ENCODE peak calls at places on chromosomes 7 and 10, in five cellular contexts. R is fibroblast of lung, M is H1, P is astrocyte, Y is neural progenitor cell. Q is an unnamed sample. For H3K4me1, the result is how much of the 10 kb centered on the place peaks cover.

GRCh38 chr10:75619636-75620035 is 188.2 kb downstream of the LRMDA start:
- DNase-seq in Y (no peak), P (no peak), R (no peak), M (no peak), Q (no peak)

GRCh38 chr10:95221124-95221523 is 27.1 kb downstream of the ACSM6 start:
- DNase-seq in P (peak), M (no peak), Y (no peak), R (no peak), Q (no peak)

GRCh38 chr10:119166564-119166963 is 1.1 kb upstream of the SFXN4 start:
- DNase-seq in P (no peak), M (no peak), Y (no peak), R (no peak), Q (peak)

GRCh38 chr7:146591976-146592375 is 475.4 kb downstream of the CNTNAP2 start:
- DNase-seq in Y (no peak), M (no peak), R (no peak), P (no peak), Q (no peak)

GRCh38 chr10:70690584-70690983 is 18.3 kb downstream of the ADAMTS14 start:
- DNase-seq in R (no peak), M (no peak), P (no peak), Y (no peak), Q (no peak)

GRCh38 chr10:34804306-34804705 is 10.8 kb downstream of the PARD3 start:
- DNase-seq in R (no peak), Y (no peak), P (peak), M (no peak), Q (no peak)

GRCh38 chr10:34816067-34817002 is 1.2 kb upstream of the PARD3 start:
- DNase-seq in P (no peak), M (no peak), Y (peak), R (peak), Q (peak)

GRCh38 chr10:2897619-2898508 is 169.5 kb upstream of the PFKP start:
- DNase-seq in Y (no peak), P (peak), M (no peak), R (no peak), Q (peak)

GRCh38 chr7:128932862-128933821 is 4.6 kb upstream of the IRF5 start:
- DNase-seq in P (no peak), M (no peak), Y (no peak), R (no peak), Q (no peak)

GRCh38 chr7:121083790-121084251 is 95.3 kb downstream of the CPED1 start:
- DNase-seq in P (peak), M (no peak), R (peak), Y (no peak), Q (peak)

GRCh38 chr7:25409897-25410635 is 181.8 kb upstream of the NPVF start:
- DNase-seq in M (no peak), R (no peak), Y (no peak), P (no peak), Q (no peak)

DNA sequence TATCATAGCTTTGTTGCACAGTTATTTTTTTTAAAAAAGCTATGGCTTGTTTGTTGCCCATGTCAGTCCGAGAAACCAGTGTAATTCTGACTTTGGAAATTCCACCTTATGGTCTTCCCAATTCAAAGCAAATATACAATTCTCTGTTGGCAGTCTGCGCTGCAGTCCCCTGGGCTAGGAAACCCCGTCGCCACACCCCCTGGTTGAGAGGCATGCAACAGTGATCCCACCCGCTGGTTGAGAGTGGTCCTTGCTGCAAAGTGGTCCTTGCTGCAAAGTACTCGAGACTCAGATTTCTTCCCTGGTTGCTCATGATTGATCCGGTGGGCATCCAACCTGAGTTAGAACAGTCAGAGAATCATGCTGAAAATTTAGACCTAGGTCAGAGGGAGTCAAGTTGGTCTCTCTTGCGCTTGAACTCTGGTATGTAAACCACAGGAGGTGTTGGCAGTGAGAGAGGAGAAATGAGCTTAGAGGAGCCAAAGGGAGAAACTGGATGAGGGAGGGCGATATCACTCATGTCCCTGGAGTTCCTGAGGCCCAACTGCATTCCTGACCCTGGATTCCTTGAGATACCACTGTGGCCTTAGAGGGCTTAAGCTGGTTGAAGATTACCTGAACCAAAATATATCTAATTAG is 45.0 kb upstream of the STK17A start:
- DNase-seq in P (peak), Y (no peak), M (no peak), R (peak), Q (no peak)
- H3K4me1 ChIP-seq in P (under half), Y (under half), M (under half), R (under half), Q (under half)

GRCh38 chr7:114928060-114928459 is 6.2 kb downstream of the MDFIC start:
- DNase-seq in Y (no peak), P (no peak), R (no peak), M (no peak), Q (no peak)

GRCh38 chr7:114930107-114930521 is 8.2 kb downstream of the MDFIC start:
- DNase-seq in Y (peak), P (no peak), R (peak), M (no peak), Q (no peak)

GRCh38 chr7:114931656-114932011 is 9.7 kb downstream of the MDFIC start:
- DNase-seq in Y (no peak), M (no peak), P (no peak), R (no peak), Q (no peak)

GRCh38 chr7:114930829-114931655 is 9.1 kb downstream of the MDFIC start:
- DNase-seq in R (peak), P (peak), M (no peak), Y (no peak), Q (no peak)

GRCh38 chr7:114929570-114929969 is 7.7 kb downstream of the MDFIC start:
- DNase-seq in P (no peak), M (no peak), Y (peak), R (no peak), Q (no peak)
- H3K9ac ChIP-seq in P (no peak), M (no peak), Y (no peak), R (no peak), Q (no peak)

GRCh38 chr10:110617455-110618162 is 26.5 kb upstream of the RBM20 start:
- DNase-seq in Y (peak), R (no peak), P (no peak), M (no peak), Q (no peak)

GRCh38 chr10:110618206-110618605 is 25.9 kb upstream of the RBM20 start:
- DNase-seq in Y (no peak), M (no peak), P (no peak), R (no peak), Q (no peak)

GRCh38 chr10:110615057-110615630 is 29.0 kb upstream of the RBM20 start:
- DNase-seq in Y (no peak), P (peak), M (no peak), R (no peak), Q (no peak)

GRCh38 chr10:110613996-110614495 is 30.1 kb upstream of the RBM20 start:
- DNase-seq in R (no peak), Y (no peak), P (no peak), M (no peak), Q (no peak)

GRCh38 chr10:110616493-110617033 is 27.6 kb upstream of the RBM20 start:
- DNase-seq in Y (no peak), R (no peak), M (no peak), P (no peak), Q (no peak)
- H3K4me1 ChIP-seq in Y (under half), R (under half), M (under half), P (under half), Q (under half)

GRCh38 chr7:151261534-151261933 is 13.0 kb upstream of the SMARCD3 start:
- DNase-seq in Y (no peak), M (no peak), R (no peak), P (no peak), Q (no peak)

GRCh38 chr7:151260883-151261282 is 12.4 kb upstream of the SMARCD3 start:
- DNase-seq in R (no peak), Y (no peak), M (no peak), P (no peak), Q (no peak)

GRCh38 chr7:151260471-151260870 is 12.0 kb upstream of the SMARCD3 start:
- DNase-seq in Y (no peak), R (no peak), M (no peak), P (no peak), Q (no peak)

GRCh38 chr7:151265351-151265931 is 16.9 kb upstream of the SMARCD3 start:
- DNase-seq in R (no peak), M (no peak), P (no peak), Y (no peak), Q (no peak)

DNA sequence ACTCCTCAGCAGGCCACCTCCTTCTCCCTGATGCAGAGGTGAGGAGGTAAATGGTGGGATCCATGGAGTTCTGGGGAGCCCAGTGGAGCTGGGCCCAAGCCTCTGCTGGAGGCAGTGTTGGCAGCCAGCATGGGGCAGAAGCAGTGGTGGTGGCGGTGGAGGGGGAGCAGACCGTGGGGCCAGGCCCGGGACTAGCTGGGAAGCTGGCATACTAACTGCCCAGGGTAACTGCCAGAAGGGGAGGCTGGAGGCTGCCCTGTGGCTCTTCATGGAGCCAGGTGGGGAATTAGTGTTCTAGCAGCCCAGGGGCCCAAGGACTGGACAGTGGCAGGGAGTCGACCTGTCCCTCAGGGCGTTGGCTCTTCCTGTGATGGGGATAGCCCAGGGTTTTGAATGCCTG is 16.1 kb upstream of the SMARCD3 start:
- DNase-seq in R (no peak), Y (no peak), M (no peak), P (no peak), Q (no peak)
- H3K9ac ChIP-seq in R (no peak), Y (no peak), M (no peak), P (no peak), Q (no peak)

GRCh38 chr10:89090760-89091455 is 100.3 kb downstream of the FAS start:
- DNase-seq in P (peak), Y (no peak), M (no peak), R (peak), Q (no peak)
- H3K4me1 ChIP-seq in P (under half), Y (under half), M (under half), R (under half), Q (under half)

DNA sequence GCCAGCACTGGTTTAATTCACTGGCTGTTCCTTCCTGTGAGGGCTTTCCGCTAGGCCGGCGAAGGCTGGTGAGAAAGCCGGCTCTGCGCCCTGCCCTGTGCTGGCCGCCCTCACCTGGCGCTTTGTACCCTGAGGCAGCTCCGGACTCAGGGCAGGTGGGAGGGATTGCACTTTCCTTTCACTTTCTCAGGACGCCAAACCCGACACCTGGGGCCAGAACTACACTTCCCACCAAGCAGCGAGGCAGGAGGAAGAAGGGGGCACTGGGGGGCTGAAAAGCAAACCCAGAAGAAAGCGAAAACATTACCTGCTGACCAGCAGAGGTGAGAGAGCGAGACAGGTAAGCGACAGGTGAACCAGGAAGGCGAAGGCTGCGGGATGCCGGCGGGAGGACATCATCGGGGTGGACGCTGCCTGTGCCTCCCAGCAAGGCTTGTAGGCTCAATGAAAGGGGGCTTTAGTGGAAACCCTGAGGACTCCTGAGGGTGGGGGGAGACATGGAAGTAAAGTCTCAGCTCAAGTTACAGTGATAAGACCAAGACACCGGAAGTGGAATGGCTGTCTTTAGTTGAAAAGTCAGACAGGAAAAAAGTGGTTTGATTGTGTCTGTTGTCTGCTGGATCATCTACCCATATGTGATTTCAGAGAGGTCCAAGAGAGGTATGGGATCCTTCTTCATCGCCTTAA is at the start of gene RAB19:
- DNase-seq in R (no peak), Y (peak), M (peak), P (no peak), Q (no peak)
- H3K9ac ChIP-seq in R (no peak), Y (peak), M (peak), P (no peak), Q (no peak)

DNA sequence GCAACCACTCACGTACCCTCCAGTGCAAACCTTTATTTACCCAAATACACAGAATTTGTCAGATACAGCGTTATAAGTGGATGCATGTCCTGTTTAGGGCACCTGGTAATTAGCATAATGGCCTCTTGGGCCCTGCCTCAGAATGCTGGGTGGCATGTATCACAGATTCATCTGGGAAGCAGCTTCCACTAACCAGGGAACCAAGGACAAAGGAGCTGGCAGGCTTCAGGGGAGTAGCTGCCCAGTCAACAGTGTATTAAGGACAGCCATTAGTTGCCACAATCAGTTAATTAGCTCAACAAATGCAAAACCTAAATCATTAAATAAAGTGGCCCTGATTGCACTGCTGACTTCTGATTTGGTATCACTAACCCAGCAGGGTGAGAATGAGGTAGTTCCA is 105.7 kb downstream of the RAPGEF5 start:
- DNase-seq in P (no peak), M (no peak), Y (peak), R (no peak), Q (no peak)
- H3K4me1 ChIP-seq in P (under half), M (under half), Y (under half), R (under half), Q (under half)

DNA sequence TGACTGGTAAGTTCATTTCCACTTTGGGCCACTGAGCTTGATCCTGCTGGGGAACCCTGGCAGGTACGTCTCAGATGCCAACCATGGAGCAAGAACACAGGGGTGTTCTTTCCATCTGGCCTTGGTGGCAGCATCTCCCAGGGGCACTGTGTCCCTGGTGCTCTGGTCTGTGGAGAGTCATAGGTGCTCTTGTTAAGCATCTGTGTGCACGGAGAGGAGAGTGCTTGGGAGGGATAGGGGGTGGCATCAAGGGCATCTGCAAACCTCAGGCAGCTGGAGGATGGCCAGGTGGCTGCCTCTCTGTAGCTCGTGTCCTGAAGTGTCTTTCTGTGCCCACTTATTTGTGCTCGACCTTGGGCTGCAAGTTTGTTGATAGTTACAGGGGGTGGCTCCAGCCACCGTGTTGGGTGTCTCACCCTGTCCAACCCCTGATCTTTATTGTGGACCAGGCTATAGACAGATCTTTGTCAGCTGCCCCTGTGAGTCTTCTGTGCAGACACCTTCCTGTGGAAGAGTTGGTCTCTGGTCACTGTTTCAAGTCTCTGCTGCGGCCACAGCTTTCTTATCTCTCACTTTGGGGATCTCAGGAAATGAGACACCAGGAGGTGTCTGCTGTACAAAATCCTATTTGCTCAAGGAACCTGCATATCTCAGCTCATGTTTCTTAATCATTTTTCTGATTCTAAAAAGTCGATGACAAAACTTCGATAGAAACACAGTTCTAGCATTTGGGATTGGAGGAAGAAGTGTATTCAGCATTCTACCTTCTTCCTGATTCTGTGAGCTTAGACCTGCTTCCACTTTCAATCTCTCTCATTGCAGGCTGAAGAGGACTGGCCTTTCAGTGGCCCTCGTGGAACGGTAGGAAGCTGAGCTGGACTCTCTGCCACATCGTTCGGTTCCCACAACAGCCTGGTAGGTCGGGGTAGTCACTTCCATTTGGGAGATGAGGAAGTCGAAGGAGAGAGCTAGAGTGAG is 17.2 kb upstream of the GIMAP8 start:
- DNase-seq in Y (no peak), M (no peak), P (no peak), R (no peak), Q (no peak)
- H3K9ac ChIP-seq in Y (no peak), M (no peak), P (no peak), R (no peak), Q (no peak)

Q was measured in endothelial cell of umbilical vein.